ENCODE peak calls at places on chromosomes 13 and 19, in four cellular contexts. X is fibroblast of lung, P is IMR-90, B is mammary epithelial cell. O is an unnamed sample.

GRCh38 chr13:30173301-30173605 is 134.1 kb downstream of the KATNAL1 start:
- DNase-seq in X (no peak), P (no peak), B (no peak), O (no peak)

GRCh38 chr19:13604902-13605586 is 98.8 kb upstream of the CACNA1A start:
- DNase-seq in X (no peak), P (no peak), B (no peak), O (no peak)

GRCh38 chr13:59537500-59537899 is 626.2 kb downstream of the DIAPH3 start:
- DNase-seq in X (no peak), P (no peak), B (no peak), O (no peak)

GRCh38 chr19:46515879-46516350 is 20.2 kb upstream of the PNMA8B start:
- DNase-seq in X (peak; percentile 36), P (peak; percentile 33), B (peak; percentile 47), O (peak; percentile 14)

GRCh38 chr19:17235618-17236413 is 9.8 kb downstream of the OCEL1 start:
- DNase-seq in X (peak; percentile 78), P (peak; percentile 76), B (peak; percentile 61), O (peak; percentile 68)

GRCh38 chr13:26785845-26786630 is 25.5 kb upstream of the GPR12 start:
- DNase-seq in X (no peak), P (no peak), B (peak; percentile 3), O (no peak)

GRCh38 chr19:5697890-5698634 is 8.0 kb downstream of the RPL36 start:
- DNase-seq in X (no peak), P (no peak), B (no peak), O (no peak)

GRCh38 chr13:33606692-33607091 is 211.3 kb upstream of the RFC3 start:
- DNase-seq in X (no peak), P (no peak), B (no peak), O (no peak)

GRCh38 chr19:6911523-6911922 is 24.1 kb downstream of the ADGRE1 start:
- DNase-seq in X (no peak), P (no peak), B (no peak), O (no peak)

GRCh38 chr13:95367309-95367843 is 66.1 kb upstream of the ABCC4 start:
- DNase-seq in X (no peak), P (no peak), B (no peak), O (no peak)

GRCh38 chr19:4803736-4804695 is 12.5 kb downstream of the FEM1A start:
- DNase-seq in X (peak; percentile 28), P (peak; percentile 37), B (no peak), O (peak; percentile 9)

GRCh38 chr13:47000166-47000565 is 103.3 kb upstream of the HTR2A start:
- DNase-seq in X (peak; percentile 56), P (peak; percentile 11), B (peak; percentile 21), O (peak; percentile 42)

GRCh38 chr19:11942843-11943108 is 17.9 kb downstream of the ZNF700 start:
- DNase-seq in X (no peak), P (no peak), B (no peak), O (no peak)

GRCh38 chr13:32408999-32409313 is 19.0 kb downstream of the N4BP2L1 start:
- DNase-seq in X (peak; percentile 11), P (no peak), B (no peak), O (no peak)

GRCh38 chr19:8935460-8935859 is 74.7 kb downstream of the MUC16 start:
- DNase-seq in X (peak; percentile 7), P (no peak), B (no peak), O (peak; percentile 2)

GRCh38 chr19:4524808-4525562 is 6.7 kb upstream of the PLIN4 start:
- DNase-seq in X (no peak), P (no peak), B (peak; percentile 30), O (no peak)

GRCh38 chr13:50323440-50324070 is 308.3 kb downstream of the KCNRG start:
- DNase-seq in X (peak; percentile 97), P (peak; percentile 96), B (peak; percentile 85), O (peak; percentile 97)

GRCh38 chr19:13195678-13196077 is 45.5 kb downstream of the IER2 start:
- DNase-seq in X (no peak), P (no peak), B (no peak), O (no peak)

GRCh38 chr13:64471916-64472315 is 2758.2 kb downstream of the PCDH9 start:
- DNase-seq in X (peak; percentile 51), P (peak; percentile 60), B (peak; percentile 10), O (peak; percentile 45)

GRCh38 chr13:26254583-26255102 is 714 bp downstream of the CDK8 start:
- DNase-seq in X (peak; percentile 51), P (peak; percentile 31), B (peak; percentile 71), O (peak; percentile 43)

GRCh38 chr13:91398413-91399188 is at the start of gene GPC5:
- DNase-seq in X (peak; percentile 56), P (peak; percentile 43), B (peak; percentile 64), O (peak; percentile 31)

GRCh38 chr19:42225718-42226292 is 5.7 kb downstream of the ZNF526 start:
- DNase-seq in X (no peak), P (no peak), B (no peak), O (no peak)

GRCh38 chr13:105144020-105144419 is 1391.4 kb downstream of the EFNB2 start:
- DNase-seq in X (no peak), P (no peak), B (no peak), O (no peak)

GRCh38 chr13:49820591-49821215 is 28.2 kb upstream of the KPNA3 start:
- DNase-seq in X (no peak), P (no peak), B (no peak), O (no peak)

GRCh38 chr13:27171830-27172494 is 351 bp upstream of the USP12 start:
- DNase-seq in X (peak; percentile 87), P (peak; percentile 90), B (peak; percentile 88), O (peak; percentile 78)

GRCh38 chr13:29106651-29107050 is 286.5 kb downstream of the MTUS2 start:
- DNase-seq in X (no peak), P (no peak), B (no peak), O (no peak)

GRCh38 chr19:4807188-4807587 is 15.7 kb downstream of the FEM1A start:
- DNase-seq in X (no peak), P (no peak), B (no peak), O (no peak)

GRCh38 chr13:42396501-42396900 is 124.5 kb downstream of the AKAP11 start:
- DNase-seq in X (no peak), P (no peak), B (peak; percentile 18), O (no peak)

GRCh38 chr19:8089664-8090601 is 37.4 kb downstream of the CCL25 start:
- DNase-seq in X (no peak), P (no peak), B (no peak), O (no peak)

GRCh38 chr13:75633285-75633684 is 2.8 kb upstream of the LMO7 start:
- DNase-seq in X (peak; percentile 96), P (peak; percentile 97), B (peak; percentile 50), O (peak; percentile 95)

GRCh38 chr13:111980146-111980929 is 86.6 kb upstream of the SOX1 start:
- DNase-seq in X (no peak), P (no peak), B (no peak), O (no peak)

GRCh38 chr13:111981006-111981405 is 85.9 kb upstream of the SOX1 start:
- DNase-seq in X (no peak), P (no peak), B (no peak), O (no peak)

GRCh38 chr13:111978536-111978935 is 88.4 kb upstream of the SOX1 start:
- DNase-seq in X (no peak), P (no peak), B (no peak), O (no peak)

GRCh38 chr13:111984349-111984748 is 82.6 kb upstream of the SOX1 start:
- DNase-seq in X (no peak), P (no peak), B (no peak), O (no peak)

GRCh38 chr13:111981446-111982165 is 85.3 kb upstream of the SOX1 start:
- DNase-seq in X (no peak), P (no peak), B (no peak), O (no peak)
- H3K36me3 ChIP-seq in X (no peaks in the 10 kb centered on the region), P (no peaks in the 10 kb centered on the region), B (no peaks in the 10 kb centered on the region), O (no peaks in the 10 kb centered on the region)

GRCh38 chr19:48799358-48800300 is 11.2 kb downstream of the BCAT2 start:
- DNase-seq in X (no peak), P (no peak), B (no peak), O (no peak)

GRCh38 chr19:48797103-48797502 is 13.7 kb downstream of the BCAT2 start:
- DNase-seq in X (no peak), P (no peak), B (no peak), O (no peak)

GRCh38 chr19:48796468-48797083 is 14.3 kb downstream of the BCAT2 start:
- DNase-seq in X (no peak), P (no peak), B (no peak), O (no peak)

GRCh38 chr19:48795855-48796142 is 15.0 kb downstream of the BCAT2 start:
- DNase-seq in X (no peak), P (no peak), B (no peak), O (no peak)

DNA sequence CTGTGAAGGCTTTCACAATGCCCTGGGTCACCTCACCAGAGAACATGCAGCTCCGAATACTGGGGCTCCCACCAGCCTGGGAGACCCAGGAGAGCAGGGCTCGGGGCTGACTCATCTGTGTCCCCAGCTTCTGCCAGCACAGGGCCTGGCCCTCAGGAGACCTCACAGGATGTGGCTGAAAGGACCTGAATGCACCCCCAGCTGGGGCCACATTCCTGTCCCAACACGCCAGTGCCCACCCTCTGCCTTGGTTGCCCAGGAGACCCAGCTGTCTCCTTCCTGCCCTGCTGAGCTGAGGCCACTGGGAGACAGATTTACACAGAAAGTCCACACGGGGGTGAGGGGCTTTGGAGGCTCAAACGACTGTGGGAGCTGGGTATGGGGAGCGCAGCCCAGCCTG is 11.9 kb downstream of the BCAT2 start:
- DNase-seq in X (peak; percentile 44), P (peak; percentile 14), B (no peak), O (no peak)
- H3K4me2 ChIP-seq in X (no peak overlapping the region), P (no peak overlapping the region), B (peak overlapping the region; percentile 53), O (peak overlapping the region; percentile 61)

DNA sequence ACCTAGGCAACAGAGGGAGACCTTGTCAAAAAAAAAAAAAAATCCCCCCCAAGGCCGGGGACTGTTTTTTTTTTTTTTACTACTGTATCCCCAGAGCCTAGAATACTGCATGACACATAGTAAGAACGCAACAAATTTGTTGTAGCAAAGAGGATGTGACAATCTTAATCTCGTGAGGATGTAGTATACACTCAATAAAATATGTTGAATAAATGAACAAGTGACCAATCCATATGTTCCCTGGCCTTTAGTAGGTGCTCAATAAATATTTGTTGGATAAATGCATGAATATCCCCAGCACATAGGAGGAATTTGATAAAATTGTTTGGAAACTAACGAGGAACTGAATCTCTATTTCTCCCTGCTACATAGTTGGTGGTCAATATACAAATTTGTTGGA is 75.7 kb downstream of the MAP4K1 start:
- DNase-seq in X (no peak), P (no peak), B (no peak), O (no peak)
- H3K36me3 ChIP-seq in X (no peaks in the 10 kb centered on the region), P (no peaks in the 10 kb centered on the region), B (no peaks in the 10 kb centered on the region), O (no peaks in the 10 kb centered on the region)

GRCh38 chr13:73972503-73972902 is 161.7 kb downstream of the KLF12 start:
- DNase-seq in X (no peak), P (no peak), B (no peak), O (no peak)

GRCh38 chr13:73971481-73971880 is 162.7 kb downstream of the KLF12 start:
- DNase-seq in X (no peak), P (no peak), B (no peak), O (no peak)

GRCh38 chr13:73973156-73973555 is 161.0 kb downstream of the KLF12 start:
- DNase-seq in X (no peak), P (no peak), B (no peak), O (no peak)

GRCh38 chr13:73967397-73968165 is 166.6 kb downstream of the KLF12 start:
- DNase-seq in X (peak; percentile 15), P (no peak), B (no peak), O (no peak)

GRCh38 chr13:73970413-73971055 is 163.7 kb downstream of the KLF12 start:
- DNase-seq in X (no peak), P (no peak), B (no peak), O (no peak)
- H3K4me2 ChIP-seq in X (no peak overlapping the region), P (no peak overlapping the region), B (no peak overlapping the region), O (no peak overlapping the region)

GRCh38 chr13:110240352-110240751 is 66.6 kb downstream of the COL4A1 start:
- DNase-seq in X (no peak), P (no peak), B (no peak), O (no peak)
- H3K36me3 ChIP-seq in X (no peaks in the 10 kb centered on the region), P (peaks cover 43% of the 10 kb centered on the region), B (no peaks in the 10 kb centered on the region), O (peaks cover 41% of the 10 kb centered on the region)